ENCODE peak calls at places on chromosomes 6 and 20, in four cellular contexts. F, D, X and J are unnamed samples.

GRCh38 chr6:148085651-148086321 is 256.9 kb upstream of the SASH1 start:
- DNase-seq in X (no peak), F (no peak), D (peak), J (no peak)

GRCh38 chr6:22964334-22964733 is 395.0 kb downstream of the HDGFL1 start:
- DNase-seq in D (no peak), X (no peak), F (no peak), J (no peak)

GRCh38 chr20:62920039-62920645 is 6.2 kb downstream of the DIDO1 start:
- DNase-seq in X (no peak), D (no peak), F (peak), J (no peak)

GRCh38 chr20:62405108-62405980 is 1.7 kb downstream of the CABLES2 start:
- DNase-seq in X (peak), F (no peak), D (peak), J (no peak)

GRCh38 chr6:3885262-3886036 is 36.3 kb downstream of the FAM50B start:
- DNase-seq in F (no peak), D (peak), X (no peak), J (no peak)

GRCh38 chr6:83613378-83613777 is 95.5 kb downstream of the SNAP91 start:
- DNase-seq in F (no peak), X (no peak), D (no peak), J (no peak)

GRCh38 chr20:38987777-38988176 is 25.6 kb downstream of the DHX35 start:
- DNase-seq in X (no peak), D (no peak), F (no peak), J (no peak)

GRCh38 chr6:101851911-101852310 is 458.4 kb downstream of the GRIK2 start:
- DNase-seq in X (peak), F (no peak), D (no peak), J (no peak)

GRCh38 chr20:26216025-26216424 is 519.4 kb upstream of the ZNF337 start:
- DNase-seq in D (peak), F (no peak), X (no peak), J (no peak)

GRCh38 chr6:134123666-134124208 is 71.3 kb upstream of the SLC2A12 start:
- DNase-seq in X (peak), D (peak), F (no peak), J (no peak)

GRCh38 chr20:12112089-12112474 is 194.4 kb downstream of the BTBD3 start:
- DNase-seq in X (no peak), D (no peak), F (no peak), J (no peak)

GRCh38 chr6:30759575-30760239 is 15.4 kb upstream of the IER3 start:
- DNase-seq in F (no peak), X (no peak), D (peak), J (peak)

GRCh38 chr6:156599367-156599766 is 177.8 kb upstream of the ARID1B start:
- DNase-seq in X (no peak), D (no peak), F (no peak), J (no peak)

GRCh38 chr6:140077712-140078551 is 703.5 kb upstream of the CITED2 start:
- DNase-seq in F (no peak), D (no peak), X (no peak), J (no peak)

GRCh38 chr20:62496525-62497218 is 20.9 kb upstream of the GATA5 start:
- DNase-seq in F (no peak), X (no peak), D (no peak), J (no peak)

GRCh38 chr20:49725694-49726093 is 12.0 kb upstream of the B4GALT5 start:
- DNase-seq in X (no peak), D (no peak), F (no peak), J (no peak)

GRCh38 chr6:32154514-32155161 is 697 bp downstream of the PPT2 start:
- DNase-seq in D (peak), F (peak), X (no peak), J (no peak)

GRCh38 chr20:24633026-24633425 is 163.6 kb downstream of the SYNDIG1 start:
- DNase-seq in F (no peak), D (peak), X (no peak), J (no peak)

GRCh38 chr6:156262014-156262413 is 515.2 kb upstream of the ARID1B start:
- DNase-seq in D (no peak), X (no peak), F (no peak), J (no peak)

GRCh38 chr20:19706463-19706862 is 51.6 kb upstream of the RIN2 start:
- DNase-seq in F (no peak), D (no peak), X (no peak), J (no peak)